ENCODE peak calls at places on chromosome 9, in six cellular contexts. D is H9, E is neuronal stem cell, T is trophoblast cell, Q is mesenchymal stem cell, O is H1. I is an unnamed sample.
A peak's percentile ranks its signal among the peaks of the same experiment; 100 is the strongest.

GRCh38 chr9:82354260-82354659 is 365.7 kb downstream of the SPATA31D1 start:
- DNase-seq in D (no peak), E (no peak), T (no peak), Q (no peak), O (no peak), I (peak; percentile 93)

GRCh38 chr9:117334101-117334500 is 80.8 kb downstream of the ASTN2 start:
- DNase-seq in D (no peak), E (no peak), T (peak; percentile 15), Q (no peak), O (no peak), I (no peak)

GRCh38 chr9:27129221-27129620 is 20.2 kb downstream of the TEK start:
- DNase-seq in D (no peak), E (no peak), T (no peak), Q (peak; percentile 76), O (no peak), I (peak; percentile 39)

GRCh38 chr9:135673941-135674340 is 10.8 kb downstream of the LCN9 start:
- DNase-seq in D (no peak), E (no peak), T (no peak), Q (no peak), O (no peak), I (no peak)

GRCh38 chr9:135848341-135849047 is 58.9 kb downstream of the CAMSAP1 start:
- DNase-seq in D (no peak), E (no peak), T (no peak), Q (no peak), O (no peak), I (no peak)

GRCh38 chr9:122572456-122572855 is 10.7 kb downstream of the OR1L8 start:
- DNase-seq in D (no peak), E (no peak), T (peak; percentile 42), Q (no peak), O (no peak), I (no peak)

GRCh38 chr9:108185613-108186012 is 670.2 kb downstream of the ACTL7B start:
- DNase-seq in D (no peak), E (no peak), T (peak; percentile 80), Q (no peak), O (no peak), I (no peak)

GRCh38 chr9:135136991-135137390 is 49.5 kb downstream of the OLFM1 start:
- DNase-seq in D (no peak), E (peak; percentile 40), T (no peak), Q (no peak), O (no peak), I (no peak)

GRCh38 chr9:68980341-68980914 is 33.5 kb downstream of the PRKACG start:
- DNase-seq in D (no peak), E (no peak), T (no peak), Q (no peak), O (no peak), I (no peak)

GRCh38 chr9:114002986-114003740 is 74.9 kb downstream of the AMBP start:
- DNase-seq in D (peak; percentile 12), E (no peak), T (no peak), Q (peak; percentile 2), O (peak; percentile 39), I (no peak)

GRCh38 chr9:61671276-61671973 is 481.6 kb downstream of the SPATA31A7 start:
- DNase-seq in D (peak; percentile 8), E (no peak), T (peak; percentile 1), Q (no peak), O (no peak), I (no peak)

GRCh38 chr9:522658-523057 is 308.0 kb downstream of the DOCK8 start:
- DNase-seq in D (no peak), E (no peak), T (no peak), Q (no peak), O (no peak), I (no peak)

GRCh38 chr9:4614627-4615026 is 47.5 kb upstream of the PLPP6 start:
- DNase-seq in D (no peak), E (no peak), T (no peak), Q (no peak), O (no peak), I (no peak)

GRCh38 chr9:109497193-109498165 is 628 bp downstream of the PTPN3 start:
- DNase-seq in D (no peak), E (no peak), T (peak; percentile 35), Q (no peak), O (no peak), I (no peak)

GRCh38 chr9:18770509-18770908 is 262.5 kb downstream of the SAXO1 start:
- DNase-seq in D (no peak), E (no peak), T (no peak), Q (no peak), O (no peak), I (no peak)

GRCh38 chr9:117180896-117181456 is 233.9 kb downstream of the ASTN2 start:
- DNase-seq in D (no peak), E (no peak), T (peak; percentile 97), Q (peak; percentile 18), O (no peak), I (no peak)

GRCh38 chr9:76036762-76037161 is 146.3 kb downstream of the PCSK5 start:
- DNase-seq in D (no peak), E (no peak), T (peak; percentile 33), Q (no peak), O (no peak), I (no peak)

GRCh38 chr9:2014148-2014547 is 999 bp upstream of the SMARCA2 start:
- DNase-seq in D (no peak), E (no peak), T (no peak), Q (no peak), O (no peak), I (no peak)

GRCh38 chr9:135960328-135961276 is 571 bp downstream of the UBAC1 start:
- DNase-seq in D (no peak), E (no peak), T (peak; percentile 32), Q (peak; percentile 58), O (no peak), I (no peak)

GRCh38 chr9:5825896-5826622 is 6.9 kb downstream of the ERMP1 start:
- DNase-seq in D (no peak), E (no peak), T (no peak), Q (no peak), O (no peak), I (no peak)

GRCh38 chr9:108885643-108886348 is 23.7 kb downstream of the ACTL7A start:
- DNase-seq in D (no peak), E (no peak), T (no peak), Q (peak; percentile 83), O (no peak), I (peak; percentile 84)

GRCh38 chr9:35079041-35079425 is 709 bp downstream of the FANCG start:
- DNase-seq in D (no peak), E (no peak), T (no peak), Q (no peak), O (no peak), I (no peak)

GRCh38 chr9:35076848-35077247 is 2.9 kb downstream of the FANCG start:
- DNase-seq in D (no peak), E (no peak), T (no peak), Q (no peak), O (no peak), I (no peak)

GRCh38 chr9:35078066-35078465 is 1.7 kb downstream of the FANCG start:
- DNase-seq in D (no peak), E (no peak), T (no peak), Q (no peak), O (no peak), I (no peak)

GRCh38 chr9:35075358-35075757 is 2.9 kb upstream of the VCP start:
- DNase-seq in D (no peak), E (no peak), T (no peak), Q (no peak), O (no peak), I (no peak)

GRCh38 chr9:35079426-35080341 is at the start of gene FANCG:
- DNase-seq in D (peak; percentile 92), E (peak; percentile 89), T (peak; percentile 90), Q (peak; percentile 94), O (peak; percentile 90), I (peak; percentile 92)
- H4K91ac ChIP-seq in D (no peak within 1 kb of the TSS), E (no peak within 1 kb of the TSS), T (peak within 1 kb of the TSS; percentile 53), Q (no peak within 1 kb of the TSS), O (peak within 1 kb of the TSS; percentile 93), I (peak within 1 kb of the TSS; percentile 54)

GRCh38 chr9:130866474-130866965 is 30.1 kb downstream of the QRFP start:
- DNase-seq in D (peak; percentile 93), E (peak; percentile 87), T (peak; percentile 98), Q (peak; percentile 93), O (peak; percentile 88), I (peak; percentile 89)
- H4K91ac ChIP-seq in D (no peak overlapping the region), E (no peak overlapping the region), T (no peak overlapping the region), Q (no peak overlapping the region), O (no peak overlapping the region), I (no peak overlapping the region)

GRCh38 chr9:129317179-129318011 is 139.3 kb upstream of the IER5L start:
- DNase-seq in D (no peak), E (no peak), T (peak; percentile 28), Q (no peak), O (peak; percentile 43), I (peak; percentile 45)
- H4K91ac ChIP-seq in D (no peak overlapping the region), E (no peak overlapping the region), T (peak overlapping the region; percentile 5), Q (peak overlapping the region; percentile 30), O (no peak overlapping the region), I (peak overlapping the region; percentile 71)

DNA sequence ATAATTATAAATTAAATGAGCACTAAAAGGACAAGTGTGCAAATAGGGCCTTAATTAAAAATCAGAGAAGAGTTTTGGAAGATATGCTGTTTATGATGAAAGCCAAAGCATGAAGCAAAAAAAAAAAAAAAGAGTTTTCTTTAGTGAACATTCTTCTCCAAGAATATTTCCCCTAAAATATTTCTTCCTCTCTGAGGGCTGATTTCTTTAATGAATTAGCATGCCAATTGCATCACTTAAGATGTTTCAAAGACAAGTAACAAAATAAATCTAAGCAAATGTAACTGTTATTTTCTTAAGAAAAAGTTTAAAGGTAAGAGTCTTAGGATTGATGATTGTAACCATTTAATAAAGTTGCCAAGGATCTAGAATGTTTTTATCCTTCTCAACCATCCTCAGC is 81.6 kb upstream of the MPDZ start:
- DNase-seq in D (no peak), E (no peak), T (no peak), Q (no peak), O (no peak), I (no peak)
- H4K91ac ChIP-seq in D (no peak overlapping the region), E (no peak overlapping the region), T (no peak overlapping the region), Q (no peak overlapping the region), O (no peak overlapping the region), I (no peak overlapping the region)

DNA sequence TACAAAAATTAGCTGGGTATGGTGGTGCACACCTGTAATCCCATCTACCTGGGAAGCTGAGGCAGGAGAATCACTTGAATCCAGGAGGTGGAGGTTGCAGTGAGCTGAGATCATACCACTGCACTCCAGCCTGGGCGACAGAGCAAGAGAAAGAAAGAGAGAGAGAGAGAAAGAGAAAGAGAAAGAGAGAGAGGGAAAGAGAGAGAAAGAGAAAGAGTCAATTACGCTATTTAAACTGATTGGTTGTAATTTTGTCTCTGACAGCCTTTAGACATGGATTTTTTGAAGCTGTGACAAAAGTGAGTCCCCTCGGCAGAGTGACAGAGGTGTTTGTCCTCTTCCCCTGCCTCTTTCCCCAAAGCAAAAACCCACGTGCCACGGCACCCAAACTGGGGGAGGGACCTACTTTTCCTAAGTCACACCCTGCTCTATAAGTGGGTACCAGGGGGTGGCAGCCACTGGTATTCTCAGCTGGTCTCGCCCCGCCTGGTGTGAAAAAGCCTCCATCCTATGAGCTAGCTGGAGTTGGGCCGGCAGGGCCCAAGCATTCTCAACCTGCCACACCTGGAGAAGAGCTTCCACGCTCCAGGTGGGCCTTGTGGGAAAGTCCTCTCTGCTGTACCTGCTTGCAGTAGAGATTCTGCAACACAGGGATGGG is 3.4 kb upstream of the CFAP157 start:
- DNase-seq in D (no peak), E (no peak), T (no peak), Q (no peak), O (no peak), I (no peak)
- H4K91ac ChIP-seq in D (no peak overlapping the region), E (no peak overlapping the region), T (no peak overlapping the region), Q (no peak overlapping the region), O (no peak overlapping the region), I (no peak overlapping the region)

I was measured in IMR-90.